ENCODE peak calls at places on chromosomes 4 and X, in four cellular contexts. Y is LoVo, I is G401, D is SIG-M5. M is an unnamed sample.

GRCh38 chrX:123184858-123185251 is 777 bp downstream of the GRIA3 start:
- DNase-seq in D (no peak), Y (no peak), I (no peak), M (no peak)

GRCh38 chrX:111615227-111615626 is 65.7 kb upstream of the ALG13 start:
- DNase-seq in I (no peak), D (no peak), Y (no peak), M (no peak)

GRCh38 chr4:147578057-147578476 is 39.1 kb upstream of the TMEM184C start:
- DNase-seq in D (no peak), Y (no peak), I (no peak), M (peak; percentile 89)

GRCh38 chr4:41510179-41510578 is 27.8 kb upstream of the LIMCH1 start:
- DNase-seq in I (no peak), D (no peak), Y (no peak), M (no peak)

GRCh38 chr4:25012671-25013070 is 18.1 kb downstream of the LGI2 start:
- DNase-seq in I (no peak), D (no peak), Y (no peak), M (no peak)

GRCh38 chr4:13597604-13598003 is 29.9 kb downstream of the BOD1L1 start:
- DNase-seq in I (no peak), D (no peak), Y (no peak), M (no peak)

GRCh38 chrX:46791927-46792825 is 33.3 kb upstream of the SLC9A7 start:
- DNase-seq in Y (peak; percentile 50), D (peak; percentile 60), I (no peak), M (peak; percentile 61)

GRCh38 chrX:38985375-38985774 is 184.1 kb downstream of the MID1IP1 start:
- DNase-seq in D (no peak), I (no peak), Y (no peak), M (peak; percentile 7)

GRCh38 chr4:12555011-12555410 is 929.1 kb downstream of the RAB28 start:
- DNase-seq in Y (no peak), D (no peak), I (no peak), M (no peak)

GRCh38 chr4:93416337-93417102 is 412.0 kb upstream of the ATOH1 start:
- DNase-seq in D (no peak), I (no peak), Y (no peak), M (no peak)

GRCh38 chrX:151896734-151897474 is 15.8 kb upstream of the MAGEA4 start:
- DNase-seq in Y (peak; percentile 30), D (no peak), I (no peak), M (no peak)

GRCh38 chrX:71911023-71911730 is 532 bp downstream of the NHSL2 start:
- DNase-seq in D (no peak), Y (no peak), I (peak; percentile 43), M (peak; percentile 48)

GRCh38 chr4:183349673-183350072 is 27.4 kb upstream of the CLDN24 start:
- DNase-seq in D (no peak), I (no peak), Y (no peak), M (no peak)

GRCh38 chrX:45011597-45011996 is 138.6 kb downstream of the KDM6A start:
- DNase-seq in D (no peak), I (no peak), Y (no peak), M (no peak)

GRCh38 chr4:72779256-72779655 is 210.2 kb upstream of the ADAMTS3 start:
- DNase-seq in D (no peak), Y (no peak), I (no peak), M (no peak)

GRCh38 chr4:78661086-78661690 is 109.6 kb downstream of the ANXA3 start:
- DNase-seq in D (no peak), Y (no peak), I (no peak), M (no peak)

GRCh38 chr4:55012363-55013255 is 112.8 kb downstream of the KDR start:
- DNase-seq in Y (no peak), D (no peak), I (no peak), M (no peak)

GRCh38 chrX:38060331-38060878 is 54.1 kb downstream of the SYTL5 start:
- DNase-seq in D (no peak), Y (no peak), I (no peak), M (peak; percentile 51)

GRCh38 chr4:53514509-53514908 is 76.8 kb downstream of the LNX1 start:
- DNase-seq in I (no peak), D (no peak), Y (no peak), M (no peak)

GRCh38 chr4:139553751-139554670 is 2.0 kb downstream of the SETD7 start:
- DNase-seq in I (peak; percentile 60), D (no peak), Y (no peak), M (no peak)

GRCh38 chr4:117455088-117455487 is 369.7 kb upstream of the TRAM1L1 start:
- DNase-seq in D (no peak), I (no peak), Y (no peak), M (no peak)

GRCh38 chrX:134797390-134797700 is 139.1 kb upstream of the PLAC1 start:
- DNase-seq in I (no peak), D (no peak), Y (no peak), M (no peak)

GRCh38 chr4:76458297-76458696 is 23.3 kb downstream of the SHROOM3 start:
- DNase-seq in Y (no peak), D (no peak), I (no peak), M (no peak)

GRCh38 chr4:128410037-128410436 is 122.4 kb upstream of the PGRMC2 start:
- DNase-seq in I (no peak), Y (no peak), D (no peak), M (no peak)

GRCh38 chr4:17152941-17153340 is 254.5 kb upstream of the LDB2 start:
- DNase-seq in D (no peak), I (no peak), Y (no peak), M (no peak)

M was measured in Caki2.